ENCODE peak calls at places on chromosomes 3 and 15, in four cellular contexts. S, V, K and E are unnamed samples.

GRCh38 chr15:79967331-79968182 is 3.4 kb downstream of the BCL2A1 start:
- DNase-seq in V (no peak), K (no peak), S (no peak), E (no peak)

GRCh38 chr15:99098426-99098825 is 6.5 kb upstream of the SYNM start:
- DNase-seq in V (no peak), K (no peak), S (no peak), E (no peak)

GRCh38 chr3:127800508-127800907 is 21.8 kb downstream of the MGLL start:
- DNase-seq in S (no peak), V (peak; percentile 37), K (no peak), E (no peak)

GRCh38 chr3:61181874-61182273 is 69.4 kb downstream of the FHIT start:
- DNase-seq in V (peak; percentile 7), K (no peak), S (peak; percentile 47), E (no peak)

GRCh38 chr15:92715753-92716152 is 60.2 kb upstream of the FAM174B start:
- DNase-seq in S (no peak), K (no peak), V (peak; percentile 75), E (no peak)

GRCh38 chr15:91228391-91228790 is 128.3 kb downstream of the SV2B start:
- DNase-seq in S (no peak), K (no peak), V (no peak), E (no peak)

GRCh38 chr3:25428003-25428861 is at the start of gene RARB:
- DNase-seq in V (peak; percentile 97), S (peak; percentile 96), K (peak; percentile 69), E (peak; percentile 5)

GRCh38 chr3:120550546-120550945 is 45.6 kb upstream of the NDUFB4 start:
- DNase-seq in K (no peak), V (peak; percentile 46), S (no peak), E (no peak)

GRCh38 chr3:76505202-76505875 is 534.6 kb upstream of the ROBO2 start:
- DNase-seq in S (no peak), V (no peak), K (no peak), E (no peak)